ENCODE peak calls at places on chromosomes 5 and 9, in five cellular contexts. H is mesendoderm; U is NCI-H1417; E is CD8-positive, alpha-beta memory T cell; F is stimulated activated naive CD8-positive, alpha-beta T cell treated with anti-CD3 and anti-CD28 coated beads, Interleukin-15, Interleukin-2, amounts not matched to agents 100 U/mL and 50 U/mL, for 24 hours. B is an unnamed sample.

GRCh38 chr9:88173378-88173999 is 35.2 kb upstream of the SPATA31C2 start:
- DNase-seq in H (peak), U (peak), E (peak), F (peak), B (peak)

GRCh38 chr5:107157811-107158210 is 512.9 kb downstream of the EFNA5 start:
- DNase-seq in H (peak), U (no peak), E (no peak), F (no peak), B (no peak)

GRCh38 chr9:10678010-10678409 is 65.2 kb upstream of the PTPRD start:
- DNase-seq in H (no peak), U (no peak), E (no peak), F (no peak), B (no peak)

GRCh38 chr5:34598177-34598794 is 57.8 kb upstream of the RAI14 start:
- DNase-seq in H (no peak), U (no peak), E (no peak), F (no peak), B (no peak)

GRCh38 chr9:93657331-93658111 is 81.1 kb downstream of the PHF2 start:
- DNase-seq in H (no peak), U (no peak), E (no peak), F (no peak), B (no peak)

GRCh38 chr9:22097712-22098111 is 88.6 kb upstream of the CDKN2B start:
- DNase-seq in H (peak), U (no peak), E (no peak), F (no peak), B (no peak)

GRCh38 chr5:147216552-147217154 is 18.2 kb upstream of the STK32A start:
- DNase-seq in H (peak), U (peak), E (peak), F (no peak), B (peak)

GRCh38 chr9:35563791-35564197 is 41.3 kb upstream of the TESK1 start:
- DNase-seq in H (peak), U (no peak), E (no peak), F (no peak), B (no peak)

GRCh38 chr9:90044710-90045151 is 439.9 kb downstream of the GADD45G start:
- DNase-seq in H (peak), U (peak), E (no peak), F (no peak), B (no peak)

GRCh38 chr5:52657231-52657645 is 130.5 kb upstream of the ITGA1 start:
- DNase-seq in H (peak), U (peak), E (peak), F (no peak), B (peak)

GRCh38 chr5:72519191-72519590 is 12.0 kb upstream of the ZNF366 start:
- DNase-seq in H (no peak), U (no peak), E (no peak), F (no peak), B (no peak)

GRCh38 chr9:127336086-127336485 is 60.9 kb upstream of the SLC2A8 start:
- DNase-seq in H (no peak), U (no peak), E (no peak), F (no peak), B (no peak)

GRCh38 chr5:50767588-50767987 is 101.2 kb downstream of the PARP8 start:
- DNase-seq in H (no peak), U (no peak), E (no peak), F (no peak), B (no peak)